ENCODE peak calls at places on chromosomes 3 and 15, in eight cellular contexts. N, F, X, H, I, P, Z and Q are unnamed samples.

GRCh38 chr3:28138047-28138446 is 103.4 kb upstream of the CMC1 start:
- DNase-seq in I (no peak), H (no peak), F (no peak), Z (no peak), P (no peak), N (no peak), X (no peak), Q (no peak)

GRCh38 chr3:27805282-27805681 is 83.2 kb upstream of the EOMES start:
- DNase-seq in P (no peak), H (no peak), F (no peak), N (no peak), Z (no peak), X (no peak), I (no peak), Q (no peak)

GRCh38 chr3:194941360-194941955 is 255.8 kb downstream of the FAM43A start:
- DNase-seq in X (no peak), N (no peak), Z (no peak), H (no peak), F (no peak), I (peak; percentile 52), P (no peak), Q (no peak)

GRCh38 chr3:150348500-150348899 is 59.6 kb upstream of the TSC22D2 start:
- DNase-seq in Z (peak; percentile 81), F (no peak), P (no peak), H (no peak), X (no peak), N (peak; percentile 22), I (no peak), Q (no peak)

GRCh38 chr15:69497076-69497475 is 44.5 kb downstream of the RPLP1 start:
- DNase-seq in N (no peak), I (no peak), H (no peak), P (no peak), F (peak; percentile 44), Z (no peak), X (no peak), Q (no peak)

GRCh38 chr15:80559761-80560160 is 135.3 kb upstream of the ABHD17C start:
- DNase-seq in X (no peak), F (no peak), H (peak; percentile 64), Z (no peak), I (no peak), P (no peak), N (peak; percentile 30), Q (no peak)

GRCh38 chr15:29103825-29104565 is 165.6 kb downstream of the NSMCE3 start:
- DNase-seq in P (peak; percentile 41), Z (peak; percentile 79), N (peak; percentile 87), X (no peak), I (peak; percentile 77), F (no peak), H (no peak), Q (no peak)

GRCh38 chr3:51380601-51381332 is 4.3 kb upstream of the MANF start:
- DNase-seq in P (no peak), F (peak; percentile 65), N (no peak), I (no peak), X (no peak), H (no peak), Z (no peak), Q (no peak)

GRCh38 chr15:38325290-38325990 is 72.8 kb downstream of the SPRED1 start:
- DNase-seq in P (no peak), F (no peak), N (no peak), Z (no peak), H (no peak), I (no peak), X (no peak), Q (no peak)

GRCh38 chr3:176780766-176781165 is 416.5 kb downstream of the TBL1XR1 start:
- DNase-seq in Z (peak; percentile 74), H (no peak), P (no peak), I (no peak), F (no peak), X (no peak), N (no peak), Q (no peak)

GRCh38 chr15:98875309-98875708 is 132.3 kb downstream of the PGPEP1L start:
- DNase-seq in F (no peak), P (no peak), Z (no peak), I (no peak), H (no peak), N (no peak), X (no peak), Q (no peak)

DNA sequence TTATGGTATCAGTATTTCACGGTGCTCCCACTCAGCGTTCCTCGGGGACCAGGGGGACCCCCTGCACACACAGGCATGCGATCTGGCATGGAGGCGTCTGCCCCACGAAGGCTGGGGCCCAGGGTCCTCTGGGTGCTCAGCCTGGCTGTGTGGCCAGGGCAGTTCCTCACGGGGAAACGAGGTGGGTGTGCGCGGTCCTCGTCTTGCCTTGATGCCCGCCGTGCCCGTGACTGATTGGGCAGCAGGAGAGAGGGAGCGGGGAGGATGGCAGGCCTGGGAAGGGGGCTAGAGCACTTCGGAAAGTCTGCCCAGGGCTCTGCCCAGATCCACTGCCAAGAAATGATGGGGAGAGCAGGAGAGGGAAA is 10.9 kb downstream of the LINGO1 start:
- DNase-seq in X (no peak), Z (no peak), P (no peak), I (no peak), F (no peak), N (no peak), H (no peak), Q (no peak)
- H3K4me1 ChIP-seq in X (no peaks in the 10 kb centered on the region), Z (no peaks in the 10 kb centered on the region), P (no peaks in the 10 kb centered on the region), I (no peaks in the 10 kb centered on the region), F (no peaks in the 10 kb centered on the region), N (peaks cover 56% of the 10 kb centered on the region), H (no peaks in the 10 kb centered on the region), Q (no peaks in the 10 kb centered on the region)

GRCh38 chr3:71813073-71813472 is 28.1 kb upstream of the PROK2 start:
- DNase-seq in I (no peak), F (no peak), H (no peak), P (no peak), X (no peak), Z (no peak), N (no peak), Q (no peak)

GRCh38 chr3:71805199-71805598 is 20.3 kb upstream of the PROK2 start:
- DNase-seq in Z (no peak), H (no peak), I (no peak), F (no peak), N (no peak), X (no peak), P (no peak), Q (no peak)

GRCh38 chr3:71813704-71814103 is 28.8 kb upstream of the PROK2 start:
- DNase-seq in P (no peak), F (no peak), I (no peak), N (no peak), H (no peak), Z (no peak), X (no peak), Q (no peak)

GRCh38 chr3:71805691-71806090 is 20.7 kb upstream of the PROK2 start:
- DNase-seq in N (no peak), H (no peak), P (no peak), Z (no peak), X (no peak), F (no peak), I (no peak), Q (no peak)

GRCh38 chr3:71809321-71809720 is 24.4 kb upstream of the PROK2 start:
- DNase-seq in I (no peak), P (no peak), Z (no peak), X (no peak), H (no peak), N (no peak), F (no peak), Q (no peak)
- H3K4me1 ChIP-seq in I (no peaks in the 10 kb centered on the region), P (no peaks in the 10 kb centered on the region), Z (no peaks in the 10 kb centered on the region), X (no peaks in the 10 kb centered on the region), H (no peaks in the 10 kb centered on the region), N (no peaks in the 10 kb centered on the region), F (no peaks in the 10 kb centered on the region), Q (no peaks in the 10 kb centered on the region)

DNA sequence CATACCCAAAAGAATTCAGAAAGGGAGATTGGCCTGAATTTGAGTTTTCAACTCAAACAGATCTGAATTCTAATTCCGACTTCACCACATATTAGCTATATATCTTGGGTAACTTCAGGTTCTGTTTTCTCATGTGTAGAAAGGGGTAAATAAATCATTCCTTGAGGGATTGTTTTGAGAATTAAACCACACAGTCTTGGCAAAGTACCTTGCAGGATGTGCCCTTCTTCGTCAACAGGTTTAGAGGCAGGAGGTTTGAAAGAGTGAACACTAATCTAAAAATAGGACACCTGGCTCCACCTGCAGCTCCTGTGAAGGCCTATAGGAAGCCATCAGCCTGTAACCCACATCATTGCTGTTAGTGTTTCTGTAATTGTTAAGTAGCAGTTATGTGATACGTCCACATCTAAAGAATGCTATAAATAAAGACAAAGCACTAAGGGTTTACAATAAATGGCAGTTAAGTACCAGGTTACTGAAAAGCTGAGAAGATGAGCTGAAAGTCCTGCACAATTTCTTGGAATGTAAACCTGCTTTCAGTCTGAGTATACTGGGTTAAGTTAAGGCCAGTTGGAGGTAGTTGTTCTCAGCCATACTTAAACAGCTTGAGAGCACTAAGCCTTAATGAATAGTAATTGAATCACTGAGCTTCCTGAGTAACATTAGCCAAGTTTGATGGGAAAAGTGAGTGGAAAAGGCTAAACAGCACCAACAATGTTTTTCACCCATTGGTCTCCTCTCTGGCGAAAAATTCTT is 6.0 kb downstream of the CCDC80 start:
- DNase-seq in H (no peak), I (no peak), X (no peak), Z (peak; percentile 37), N (no peak), P (no peak), F (no peak), Q (no peak)
- H3K4me1 ChIP-seq in H (peaks cover 56% of the 10 kb centered on the region), I (peaks cover 6% of the 10 kb centered on the region), X (peaks cover 7% of the 10 kb centered on the region), Z (peaks cover 28% of the 10 kb centered on the region), N (peaks cover 25% of the 10 kb centered on the region), P (peaks cover 5% of the 10 kb centered on the region), F (peaks cover 32% of the 10 kb centered on the region), Q (peaks cover 53% of the 10 kb centered on the region)

GRCh38 chr15:35932541-35932940 is 386.6 kb upstream of the DPH6 start:
- DNase-seq in H (no peak), P (no peak), X (no peak), F (no peak), Z (no peak), I (no peak), N (no peak), Q (no peak)

GRCh38 chr15:35928847-35929246 is 382.9 kb upstream of the DPH6 start:
- DNase-seq in I (no peak), X (peak; percentile 9), Z (no peak), P (no peak), F (no peak), N (no peak), H (no peak), Q (no peak)

GRCh38 chr15:35933531-35933930 is 387.6 kb upstream of the DPH6 start:
- DNase-seq in N (no peak), F (no peak), I (no peak), X (no peak), Z (no peak), H (no peak), P (no peak), Q (no peak)

GRCh38 chr15:35931942-35932341 is 386.0 kb upstream of the DPH6 start:
- DNase-seq in X (no peak), Z (no peak), H (no peak), N (no peak), P (no peak), I (no peak), F (no peak), Q (no peak)

DNA sequence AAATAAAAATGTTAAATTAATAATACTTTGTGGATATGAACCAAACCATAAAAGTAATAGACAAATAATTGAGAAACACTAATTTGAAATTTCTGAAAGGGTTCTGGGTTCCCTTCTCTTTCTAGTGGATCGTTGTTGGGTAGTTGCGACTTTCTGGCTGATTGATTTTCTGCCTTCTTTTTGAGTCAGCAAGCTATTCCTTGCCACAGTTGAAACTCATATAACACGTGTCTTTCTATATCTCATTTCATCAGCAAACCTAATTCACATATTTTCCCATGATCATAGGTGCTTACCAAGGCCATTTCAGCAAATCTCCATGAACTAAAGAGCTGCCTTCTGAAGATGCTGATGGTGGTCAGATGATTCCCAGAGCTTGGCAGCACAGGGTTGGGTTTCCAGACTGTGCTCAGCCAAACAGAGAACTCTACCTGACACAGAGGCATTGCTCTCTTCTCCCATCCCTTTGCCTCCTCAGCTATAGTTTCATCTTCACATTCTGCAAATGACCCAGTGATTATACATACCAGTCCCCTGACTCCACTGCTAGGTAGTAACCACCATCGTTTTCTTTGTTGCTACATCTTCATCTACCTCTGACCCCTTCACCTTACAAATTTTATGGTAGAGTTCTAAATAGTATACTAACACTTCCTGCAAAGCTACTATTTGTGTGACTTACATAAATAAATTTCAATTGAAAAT is 383.9 kb upstream of the DPH6 start:
- DNase-seq in N (no peak), X (peak; percentile 57), Z (no peak), P (no peak), I (no peak), F (no peak), H (no peak), Q (no peak)
- H3K4me1 ChIP-seq in N (no peaks in the 10 kb centered on the region), X (peaks cover 13% of the 10 kb centered on the region), Z (no peaks in the 10 kb centered on the region), P (no peaks in the 10 kb centered on the region), I (no peaks in the 10 kb centered on the region), F (no peaks in the 10 kb centered on the region), H (no peaks in the 10 kb centered on the region), Q (no peaks in the 10 kb centered on the region)